ENCODE peak calls at places on chromosome 3, in ten cellular contexts. One of them, this sample, is unnamed.

GRCh38 chr3:195542261-195542660 is 864 bp downstream of the PPP1R2 start:
- DNase-seq in effector CD4-positive, alpha-beta T cell: no peak
- DNase-seq in EH: peak; percentile 30
- DNase-seq in Karpas-422: peak; percentile 82
- DNase-seq in cardiac fibroblast: peak; percentile 30
- DNase-seq in activated CD4-positive, alpha-beta T cell treated with anti-CD3 and anti-CD28 coated beads, Interleukin-2, amount 10 ng/mL, durations not matched to agents 7 days and 5 days: no peak
- DNase-seq in AG09309: no peak
- DNase-seq in NCI-H2029: no peak
- DNase-seq in tibial nerve: no peak
- DNase-seq in choroid plexus epithelial cell: peak; percentile 16
- DNase-seq in this sample: no peak

GRCh38 chr3:72533584-72534473 is 314.4 kb downstream of the SHQ1 start:
- DNase-seq in effector CD4-positive, alpha-beta T cell: no peak
- DNase-seq in EH: no peak
- DNase-seq in Karpas-422: no peak
- DNase-seq in cardiac fibroblast: no peak
- DNase-seq in activated CD4-positive, alpha-beta T cell treated with anti-CD3 and anti-CD28 coated beads, Interleukin-2, amount 10 ng/mL, durations not matched to agents 7 days and 5 days: no peak
- DNase-seq in AG09309: no peak
- DNase-seq in NCI-H2029: no peak
- DNase-seq in tibial nerve: no peak
- DNase-seq in choroid plexus epithelial cell: no peak
- DNase-seq in this sample: no peak

GRCh38 chr3:39279745-39280517 is at the start of gene CX3CR1:
- DNase-seq in effector CD4-positive, alpha-beta T cell: no peak
- DNase-seq in EH: peak; percentile 40
- DNase-seq in Karpas-422: no peak
- DNase-seq in cardiac fibroblast: no peak
- DNase-seq in activated CD4-positive, alpha-beta T cell treated with anti-CD3 and anti-CD28 coated beads, Interleukin-2, amount 10 ng/mL, durations not matched to agents 7 days and 5 days: no peak
- DNase-seq in AG09309: no peak
- DNase-seq in NCI-H2029: no peak
- DNase-seq in tibial nerve: no peak
- DNase-seq in choroid plexus epithelial cell: no peak
- DNase-seq in this sample: no peak

GRCh38 chr3:47419083-47420043 is 38.5 kb downstream of the PTPN23 start:
- DNase-seq in effector CD4-positive, alpha-beta T cell: no peak
- DNase-seq in EH: no peak
- DNase-seq in Karpas-422: peak; percentile 69
- DNase-seq in cardiac fibroblast: no peak
- DNase-seq in activated CD4-positive, alpha-beta T cell treated with anti-CD3 and anti-CD28 coated beads, Interleukin-2, amount 10 ng/mL, durations not matched to agents 7 days and 5 days: no peak
- DNase-seq in AG09309: no peak
- DNase-seq in NCI-H2029: no peak
- DNase-seq in tibial nerve: no peak
- DNase-seq in choroid plexus epithelial cell: no peak
- DNase-seq in this sample: no peak

GRCh38 chr3:186099178-186099577 is 9.7 kb downstream of the ETV5 start:
- DNase-seq in effector CD4-positive, alpha-beta T cell: no peak
- DNase-seq in EH: peak; percentile 86
- DNase-seq in Karpas-422: no peak
- DNase-seq in cardiac fibroblast: peak; percentile 77
- DNase-seq in activated CD4-positive, alpha-beta T cell treated with anti-CD3 and anti-CD28 coated beads, Interleukin-2, amount 10 ng/mL, durations not matched to agents 7 days and 5 days: no peak
- DNase-seq in AG09309: no peak
- DNase-seq in NCI-H2029: peak; percentile 6
- DNase-seq in tibial nerve: peak; percentile 49
- DNase-seq in choroid plexus epithelial cell: peak; percentile 85
- DNase-seq in this sample: no peak

GRCh38 chr3:177144922-177145321 is 52.4 kb downstream of the TBL1XR1 start:
- DNase-seq in effector CD4-positive, alpha-beta T cell: peak; percentile 16
- DNase-seq in EH: no peak
- DNase-seq in Karpas-422: no peak
- DNase-seq in cardiac fibroblast: no peak
- DNase-seq in activated CD4-positive, alpha-beta T cell treated with anti-CD3 and anti-CD28 coated beads, Interleukin-2, amount 10 ng/mL, durations not matched to agents 7 days and 5 days: peak; percentile 21
- DNase-seq in AG09309: no peak
- DNase-seq in NCI-H2029: peak; percentile 40
- DNase-seq in tibial nerve: no peak
- DNase-seq in choroid plexus epithelial cell: peak; percentile 18
- DNase-seq in this sample: no peak

GRCh38 chr3:5058463-5058862 is 63.6 kb upstream of the ARL8B start:
- DNase-seq in effector CD4-positive, alpha-beta T cell: no peak
- DNase-seq in EH: peak; percentile 84
- DNase-seq in Karpas-422: no peak
- DNase-seq in cardiac fibroblast: peak; percentile 50
- DNase-seq in activated CD4-positive, alpha-beta T cell treated with anti-CD3 and anti-CD28 coated beads, Interleukin-2, amount 10 ng/mL, durations not matched to agents 7 days and 5 days: no peak
- DNase-seq in AG09309: peak; percentile 94
- DNase-seq in NCI-H2029: no peak
- DNase-seq in tibial nerve: no peak
- DNase-seq in choroid plexus epithelial cell: peak; percentile 82
- DNase-seq in this sample: no peak

GRCh38 chr3:177060492-177060891 is 136.8 kb downstream of the TBL1XR1 start:
- DNase-seq in effector CD4-positive, alpha-beta T cell: no peak
- DNase-seq in EH: no peak
- DNase-seq in Karpas-422: peak; percentile 82
- DNase-seq in cardiac fibroblast: no peak
- DNase-seq in activated CD4-positive, alpha-beta T cell treated with anti-CD3 and anti-CD28 coated beads, Interleukin-2, amount 10 ng/mL, durations not matched to agents 7 days and 5 days: no peak
- DNase-seq in AG09309: no peak
- DNase-seq in NCI-H2029: no peak
- DNase-seq in tibial nerve: no peak
- DNase-seq in choroid plexus epithelial cell: no peak
- DNase-seq in this sample: no peak

GRCh38 chr3:71495708-71496472 is 87.6 kb downstream of the FOXP1 start:
- DNase-seq in effector CD4-positive, alpha-beta T cell: no peak
- DNase-seq in EH: peak; percentile 94
- DNase-seq in Karpas-422: no peak
- DNase-seq in cardiac fibroblast: peak; percentile 95
- DNase-seq in activated CD4-positive, alpha-beta T cell treated with anti-CD3 and anti-CD28 coated beads, Interleukin-2, amount 10 ng/mL, durations not matched to agents 7 days and 5 days: peak; percentile 16
- DNase-seq in AG09309: peak; percentile 83
- DNase-seq in NCI-H2029: no peak
- DNase-seq in tibial nerve: no peak
- DNase-seq in choroid plexus epithelial cell: peak; percentile 93
- DNase-seq in this sample: no peak

GRCh38 chr3:60391292-60391691 is 860.0 kb downstream of the FHIT start:
- DNase-seq in effector CD4-positive, alpha-beta T cell: no peak
- DNase-seq in EH: no peak
- DNase-seq in Karpas-422: no peak
- DNase-seq in cardiac fibroblast: no peak
- DNase-seq in activated CD4-positive, alpha-beta T cell treated with anti-CD3 and anti-CD28 coated beads, Interleukin-2, amount 10 ng/mL, durations not matched to agents 7 days and 5 days: no peak
- DNase-seq in AG09309: no peak
- DNase-seq in NCI-H2029: no peak
- DNase-seq in tibial nerve: no peak
- DNase-seq in choroid plexus epithelial cell: no peak
- DNase-seq in this sample: no peak

GRCh38 chr3:45551214-45552010 is 43.1 kb upstream of the LIMD1 start:
- DNase-seq in effector CD4-positive, alpha-beta T cell: no peak
- DNase-seq in EH: peak; percentile 97
- DNase-seq in Karpas-422: no peak
- DNase-seq in cardiac fibroblast: peak; percentile 98
- DNase-seq in activated CD4-positive, alpha-beta T cell treated with anti-CD3 and anti-CD28 coated beads, Interleukin-2, amount 10 ng/mL, durations not matched to agents 7 days and 5 days: no peak
- DNase-seq in AG09309: peak; percentile 78
- DNase-seq in NCI-H2029: no peak
- DNase-seq in tibial nerve: peak; percentile 69
- DNase-seq in choroid plexus epithelial cell: peak; percentile 96
- DNase-seq in this sample: peak; percentile 71

GRCh38 chr3:195106418-195106906 is 164.5 kb downstream of the XXYLT1 start:
- DNase-seq in effector CD4-positive, alpha-beta T cell: peak; percentile 60
- DNase-seq in EH: peak; percentile 68
- DNase-seq in Karpas-422: peak; percentile 86
- DNase-seq in cardiac fibroblast: peak; percentile 71
- DNase-seq in activated CD4-positive, alpha-beta T cell treated with anti-CD3 and anti-CD28 coated beads, Interleukin-2, amount 10 ng/mL, durations not matched to agents 7 days and 5 days: peak; percentile 62
- DNase-seq in AG09309: no peak
- DNase-seq in NCI-H2029: no peak
- DNase-seq in tibial nerve: peak; percentile 28
- DNase-seq in choroid plexus epithelial cell: peak; percentile 75
- DNase-seq in this sample: no peak

GRCh38 chr3:29557186-29557585 is 276.3 kb downstream of the RBMS3 start:
- DNase-seq in effector CD4-positive, alpha-beta T cell: no peak
- DNase-seq in EH: no peak
- DNase-seq in Karpas-422: no peak
- DNase-seq in cardiac fibroblast: no peak
- DNase-seq in activated CD4-positive, alpha-beta T cell treated with anti-CD3 and anti-CD28 coated beads, Interleukin-2, amount 10 ng/mL, durations not matched to agents 7 days and 5 days: no peak
- DNase-seq in AG09309: no peak
- DNase-seq in NCI-H2029: no peak
- DNase-seq in tibial nerve: no peak
- DNase-seq in choroid plexus epithelial cell: peak; percentile 17
- DNase-seq in this sample: no peak

GRCh38 chr3:187968883-187969580 is 184.9 kb upstream of the LPP start:
- DNase-seq in effector CD4-positive, alpha-beta T cell: no peak
- DNase-seq in EH: peak; percentile 68
- DNase-seq in Karpas-422: no peak
- DNase-seq in cardiac fibroblast: peak; percentile 88
- DNase-seq in activated CD4-positive, alpha-beta T cell treated with anti-CD3 and anti-CD28 coated beads, Interleukin-2, amount 10 ng/mL, durations not matched to agents 7 days and 5 days: no peak
- DNase-seq in AG09309: peak; percentile 66
- DNase-seq in NCI-H2029: no peak
- DNase-seq in tibial nerve: no peak
- DNase-seq in choroid plexus epithelial cell: peak; percentile 93
- DNase-seq in this sample: no peak

GRCh38 chr3:78268716-78269668 is 1229.1 kb downstream of the ROBO2 start:
- DNase-seq in effector CD4-positive, alpha-beta T cell: no peak
- DNase-seq in EH: peak; percentile 16
- DNase-seq in Karpas-422: no peak
- DNase-seq in cardiac fibroblast: no peak
- DNase-seq in activated CD4-positive, alpha-beta T cell treated with anti-CD3 and anti-CD28 coated beads, Interleukin-2, amount 10 ng/mL, durations not matched to agents 7 days and 5 days: no peak
- DNase-seq in AG09309: no peak
- DNase-seq in NCI-H2029: no peak
- DNase-seq in tibial nerve: no peak
- DNase-seq in choroid plexus epithelial cell: no peak
- DNase-seq in this sample: no peak

GRCh38 chr3:195066441-195066841 is 204.5 kb downstream of the XXYLT1 start:
- DNase-seq in effector CD4-positive, alpha-beta T cell: no peak
- DNase-seq in EH: no peak
- DNase-seq in Karpas-422: no peak
- DNase-seq in cardiac fibroblast: no peak
- DNase-seq in activated CD4-positive, alpha-beta T cell treated with anti-CD3 and anti-CD28 coated beads, Interleukin-2, amount 10 ng/mL, durations not matched to agents 7 days and 5 days: no peak
- DNase-seq in AG09309: no peak
- DNase-seq in NCI-H2029: no peak
- DNase-seq in tibial nerve: no peak
- DNase-seq in choroid plexus epithelial cell: no peak
- DNase-seq in this sample: no peak

GRCh38 chr3:11548721-11549131 is 95.0 kb downstream of the VGLL4 start:
- DNase-seq in effector CD4-positive, alpha-beta T cell: no peak
- DNase-seq in EH: peak; percentile 83
- DNase-seq in Karpas-422: peak; percentile 70
- DNase-seq in cardiac fibroblast: peak; percentile 85
- DNase-seq in activated CD4-positive, alpha-beta T cell treated with anti-CD3 and anti-CD28 coated beads, Interleukin-2, amount 10 ng/mL, durations not matched to agents 7 days and 5 days: no peak
- DNase-seq in AG09309: no peak
- DNase-seq in NCI-H2029: no peak
- DNase-seq in tibial nerve: no peak
- DNase-seq in choroid plexus epithelial cell: peak; percentile 94
- DNase-seq in this sample: no peak

GRCh38 chr3:197196192-197196591 is 102.2 kb downstream of the DLG1 start:
- DNase-seq in effector CD4-positive, alpha-beta T cell: no peak
- DNase-seq in EH: peak; percentile 42
- DNase-seq in Karpas-422: no peak
- DNase-seq in cardiac fibroblast: no peak
- DNase-seq in activated CD4-positive, alpha-beta T cell treated with anti-CD3 and anti-CD28 coated beads, Interleukin-2, amount 10 ng/mL, durations not matched to agents 7 days and 5 days: no peak
- DNase-seq in AG09309: no peak
- DNase-seq in NCI-H2029: no peak
- DNase-seq in tibial nerve: no peak
- DNase-seq in choroid plexus epithelial cell: no peak
- DNase-seq in this sample: no peak

GRCh38 chr3:124858275-124858674 is 28.9 kb downstream of the ITGB5 start:
- DNase-seq in effector CD4-positive, alpha-beta T cell: no peak
- DNase-seq in EH: peak; percentile 63
- DNase-seq in Karpas-422: no peak
- DNase-seq in cardiac fibroblast: peak; percentile 75
- DNase-seq in activated CD4-positive, alpha-beta T cell treated with anti-CD3 and anti-CD28 coated beads, Interleukin-2, amount 10 ng/mL, durations not matched to agents 7 days and 5 days: no peak
- DNase-seq in AG09309: no peak
- DNase-seq in NCI-H2029: no peak
- DNase-seq in tibial nerve: no peak
- DNase-seq in choroid plexus epithelial cell: peak; percentile 73
- DNase-seq in this sample: no peak

GRCh38 chr3:179671709-179672337 is 19.0 kb downstream of the USP13 start:
- DNase-seq in effector CD4-positive, alpha-beta T cell: no peak
- DNase-seq in EH: peak; percentile 24
- DNase-seq in Karpas-422: no peak
- DNase-seq in cardiac fibroblast: peak; percentile 90
- DNase-seq in activated CD4-positive, alpha-beta T cell treated with anti-CD3 and anti-CD28 coated beads, Interleukin-2, amount 10 ng/mL, durations not matched to agents 7 days and 5 days: no peak
- DNase-seq in AG09309: no peak
- DNase-seq in NCI-H2029: no peak
- DNase-seq in tibial nerve: no peak
- DNase-seq in choroid plexus epithelial cell: peak; percentile 97
- DNase-seq in this sample: no peak

GRCh38 chr3:128420720-128421438 is 45.8 kb downstream of the DNAJB8 start:
- DNase-seq in effector CD4-positive, alpha-beta T cell: no peak
- DNase-seq in EH: no peak
- DNase-seq in Karpas-422: no peak
- DNase-seq in cardiac fibroblast: no peak
- DNase-seq in activated CD4-positive, alpha-beta T cell treated with anti-CD3 and anti-CD28 coated beads, Interleukin-2, amount 10 ng/mL, durations not matched to agents 7 days and 5 days: no peak
- DNase-seq in AG09309: no peak
- DNase-seq in NCI-H2029: no peak
- DNase-seq in tibial nerve: no peak
- DNase-seq in choroid plexus epithelial cell: no peak
- DNase-seq in this sample: no peak

GRCh38 chr3:129793947-129794318 is 99.6 kb downstream of the TMCC1 start:
- DNase-seq in effector CD4-positive, alpha-beta T cell: no peak
- DNase-seq in EH: no peak
- DNase-seq in Karpas-422: peak; percentile 69
- DNase-seq in cardiac fibroblast: no peak
- DNase-seq in activated CD4-positive, alpha-beta T cell treated with anti-CD3 and anti-CD28 coated beads, Interleukin-2, amount 10 ng/mL, durations not matched to agents 7 days and 5 days: no peak
- DNase-seq in AG09309: no peak
- DNase-seq in NCI-H2029: no peak
- DNase-seq in tibial nerve: no peak
- DNase-seq in choroid plexus epithelial cell: no peak
- DNase-seq in this sample: no peak

GRCh38 chr3:162487138-162487537 is 990.5 kb downstream of the OTOL1 start:
- DNase-seq in effector CD4-positive, alpha-beta T cell: no peak
- DNase-seq in EH: no peak
- DNase-seq in Karpas-422: no peak
- DNase-seq in cardiac fibroblast: peak; percentile 25
- DNase-seq in activated CD4-positive, alpha-beta T cell treated with anti-CD3 and anti-CD28 coated beads, Interleukin-2, amount 10 ng/mL, durations not matched to agents 7 days and 5 days: no peak
- DNase-seq in AG09309: no peak
- DNase-seq in NCI-H2029: no peak
- DNase-seq in tibial nerve: no peak
- DNase-seq in choroid plexus epithelial cell: peak; percentile 44
- DNase-seq in this sample: no peak

GRCh38 chr3:190617185-190617584 is 103.3 kb downstream of the IL1RAP start:
- DNase-seq in effector CD4-positive, alpha-beta T cell: no peak
- DNase-seq in EH: no peak
- DNase-seq in Karpas-422: peak; percentile 52
- DNase-seq in cardiac fibroblast: peak; percentile 17
- DNase-seq in activated CD4-positive, alpha-beta T cell treated with anti-CD3 and anti-CD28 coated beads, Interleukin-2, amount 10 ng/mL, durations not matched to agents 7 days and 5 days: peak; percentile 55
- DNase-seq in AG09309: no peak
- DNase-seq in NCI-H2029: no peak
- DNase-seq in tibial nerve: no peak
- DNase-seq in choroid plexus epithelial cell: no peak
- DNase-seq in this sample: no peak

GRCh38 chr3:33437556-33438283 is 2.5 kb downstream of the UBP1 start:
- DNase-seq in effector CD4-positive, alpha-beta T cell: no peak
- DNase-seq in EH: peak; percentile 67
- DNase-seq in Karpas-422: peak; percentile 49
- DNase-seq in cardiac fibroblast: peak; percentile 71
- DNase-seq in activated CD4-positive, alpha-beta T cell treated with anti-CD3 and anti-CD28 coated beads, Interleukin-2, amount 10 ng/mL, durations not matched to agents 7 days and 5 days: no peak
- DNase-seq in AG09309: no peak
- DNase-seq in NCI-H2029: peak; percentile 1
- DNase-seq in tibial nerve: no peak
- DNase-seq in choroid plexus epithelial cell: peak; percentile 72
- DNase-seq in this sample: no peak

GRCh38 chr3:128276151-128276445 is 122.8 kb downstream of the EEFSEC start:
- DNase-seq in effector CD4-positive, alpha-beta T cell: no peak
- DNase-seq in EH: peak; percentile 26
- DNase-seq in Karpas-422: no peak
- DNase-seq in cardiac fibroblast: no peak
- DNase-seq in activated CD4-positive, alpha-beta T cell treated with anti-CD3 and anti-CD28 coated beads, Interleukin-2, amount 10 ng/mL, durations not matched to agents 7 days and 5 days: no peak
- DNase-seq in AG09309: no peak
- DNase-seq in NCI-H2029: no peak
- DNase-seq in tibial nerve: no peak
- DNase-seq in choroid plexus epithelial cell: no peak
- DNase-seq in this sample: no peak

GRCh38 chr3:7371693-7372572 is 511.0 kb downstream of the GRM7 start:
- DNase-seq in effector CD4-positive, alpha-beta T cell: no peak
- DNase-seq in EH: no peak
- DNase-seq in Karpas-422: no peak
- DNase-seq in cardiac fibroblast: no peak
- DNase-seq in activated CD4-positive, alpha-beta T cell treated with anti-CD3 and anti-CD28 coated beads, Interleukin-2, amount 10 ng/mL, durations not matched to agents 7 days and 5 days: no peak
- DNase-seq in AG09309: no peak
- DNase-seq in NCI-H2029: no peak
- DNase-seq in tibial nerve: no peak
- DNase-seq in choroid plexus epithelial cell: no peak
- DNase-seq in this sample: no peak

GRCh38 chr3:54040476-54040875 is 81.9 kb upstream of the CACNA2D3 start:
- DNase-seq in effector CD4-positive, alpha-beta T cell: no peak
- DNase-seq in EH: no peak
- DNase-seq in Karpas-422: no peak
- DNase-seq in cardiac fibroblast: no peak
- DNase-seq in activated CD4-positive, alpha-beta T cell treated with anti-CD3 and anti-CD28 coated beads, Interleukin-2, amount 10 ng/mL, durations not matched to agents 7 days and 5 days: no peak
- DNase-seq in AG09309: no peak
- DNase-seq in NCI-H2029: no peak
- DNase-seq in tibial nerve: no peak
- DNase-seq in choroid plexus epithelial cell: no peak
- DNase-seq in this sample: no peak

This sample was measured in GOT3.